ENCODE peak calls at places on chromosomes 4 and X, in six cellular contexts. One of them, this sample, is unnamed.

GRCh38 chr4:89755210-89755609 is 81.8 kb downstream of the SNCA start:
- DNase-seq in ascending aorta: no peak
- DNase-seq in PC-3: peak; percentile 15
- DNase-seq in endodermal cell: no peak
- DNase-seq in HCT116: no peak
- DNase-seq in heart left ventricle: no peak
- DNase-seq in this sample: no peak

GRCh38 chr4:102324725-102325124 is 20.6 kb downstream of the SLC39A8 start:
- DNase-seq in endodermal cell: no peak
- DNase-seq in heart left ventricle: no peak
- DNase-seq in HCT116: no peak
- DNase-seq in ascending aorta: no peak
- DNase-seq in PC-3: no peak
- DNase-seq in this sample: no peak

GRCh38 chr4:47837582-47838294 is at the start of gene CORIN:
- DNase-seq in HCT116: no peak
- DNase-seq in endodermal cell: peak; percentile 82
- DNase-seq in PC-3: peak; percentile 15
- DNase-seq in ascending aorta: no peak
- DNase-seq in heart left ventricle: no peak
- DNase-seq in this sample: peak; percentile 72

GRCh38 chr4:39975488-39976089 is 2.1 kb downstream of the PDS5A start:
- DNase-seq in endodermal cell: no peak
- DNase-seq in HCT116: no peak
- DNase-seq in heart left ventricle: no peak
- DNase-seq in PC-3: peak; percentile 5
- DNase-seq in ascending aorta: no peak
- DNase-seq in this sample: no peak

GRCh38 chr4:169351860-169352259 is 81.1 kb upstream of the SH3RF1 start:
- DNase-seq in ascending aorta: no peak
- DNase-seq in endodermal cell: no peak
- DNase-seq in heart left ventricle: peak; percentile 47
- DNase-seq in PC-3: no peak
- DNase-seq in HCT116: no peak
- DNase-seq in this sample: no peak

GRCh38 chrX:139191746-139192385 is 338.7 kb upstream of the F9 start:
- DNase-seq in HCT116: no peak
- DNase-seq in endodermal cell: no peak
- DNase-seq in PC-3: no peak
- DNase-seq in heart left ventricle: no peak
- DNase-seq in ascending aorta: no peak
- DNase-seq in this sample: no peak

GRCh38 chr4:20256381-20256881 is 4.7 kb downstream of the SLIT2 start:
- DNase-seq in endodermal cell: no peak
- DNase-seq in HCT116: no peak
- DNase-seq in ascending aorta: no peak
- DNase-seq in heart left ventricle: no peak
- DNase-seq in PC-3: peak; percentile 69
- DNase-seq in this sample: no peak

GRCh38 chrX:129653985-129654651 is 638 bp downstream of the APLN start:
- DNase-seq in heart left ventricle: no peak
- DNase-seq in endodermal cell: peak; percentile 76
- DNase-seq in ascending aorta: no peak
- DNase-seq in PC-3: peak; percentile 35
- DNase-seq in HCT116: no peak
- DNase-seq in this sample: peak; percentile 25

GRCh38 chr4:110641218-110641617 is 18.3 kb upstream of the PITX2 start:
- DNase-seq in ascending aorta: no peak
- DNase-seq in heart left ventricle: no peak
- DNase-seq in PC-3: no peak
- DNase-seq in endodermal cell: peak; percentile 74
- DNase-seq in HCT116: no peak
- DNase-seq in this sample: no peak

GRCh38 chrX:34656842-34657780 is at the start of gene TMEM47:
- DNase-seq in PC-3: peak; percentile 73
- DNase-seq in ascending aorta: peak; percentile 18
- DNase-seq in endodermal cell: peak; percentile 97
- DNase-seq in HCT116: no peak
- DNase-seq in heart left ventricle: peak; percentile 78
- DNase-seq in this sample: peak; percentile 69

GRCh38 chr4:6516762-6517161 is 44.3 kb upstream of the PPP2R2C start:
- DNase-seq in PC-3: no peak
- DNase-seq in ascending aorta: no peak
- DNase-seq in heart left ventricle: peak; percentile 31
- DNase-seq in endodermal cell: no peak
- DNase-seq in HCT116: no peak
- DNase-seq in this sample: no peak

GRCh38 chr4:155085843-155086530 is 122.4 kb upstream of the NPY2R start:
- DNase-seq in endodermal cell: no peak
- DNase-seq in heart left ventricle: no peak
- DNase-seq in PC-3: peak; percentile 66
- DNase-seq in ascending aorta: no peak
- DNase-seq in HCT116: no peak
- DNase-seq in this sample: no peak

GRCh38 chr4:98573791-98574190 is 84.6 kb downstream of the TSPAN5 start:
- DNase-seq in heart left ventricle: no peak
- DNase-seq in endodermal cell: no peak
- DNase-seq in PC-3: peak; percentile 93
- DNase-seq in ascending aorta: no peak
- DNase-seq in HCT116: no peak
- DNase-seq in this sample: no peak

GRCh38 chr4:170758988-170759387 is 669.2 kb upstream of the AADAT start:
- DNase-seq in ascending aorta: no peak
- DNase-seq in HCT116: no peak
- DNase-seq in PC-3: no peak
- DNase-seq in endodermal cell: no peak
- DNase-seq in heart left ventricle: no peak
- DNase-seq in this sample: no peak

GRCh38 chr4:183142566-183143545 is 43.8 kb downstream of the WWC2 start:
- DNase-seq in ascending aorta: no peak
- DNase-seq in endodermal cell: no peak
- DNase-seq in HCT116: no peak
- DNase-seq in PC-3: peak; percentile 85
- DNase-seq in heart left ventricle: peak; percentile 73
- DNase-seq in this sample: peak; percentile 61

GRCh38 chrX:3697701-3698279 is 15.7 kb downstream of the PRKX start:
- DNase-seq in endodermal cell: peak; percentile 53
- DNase-seq in heart left ventricle: peak; percentile 25
- DNase-seq in ascending aorta: no peak
- DNase-seq in HCT116: no peak
- DNase-seq in PC-3: no peak
- DNase-seq in this sample: peak; percentile 24

GRCh38 chr4:140756292-140757219 is at the start of gene TBC1D9:
- DNase-seq in heart left ventricle: peak; percentile 89
- DNase-seq in endodermal cell: peak; percentile 97
- DNase-seq in HCT116: peak; percentile 86
- DNase-seq in ascending aorta: peak; percentile 64
- DNase-seq in PC-3: peak; percentile 61
- DNase-seq in this sample: peak; percentile 87

GRCh38 chrX:119688856-119689455 is 4.0 kb downstream of the SEPTIN6 start:
- DNase-seq in PC-3: no peak
- DNase-seq in HCT116: no peak
- DNase-seq in heart left ventricle: no peak
- DNase-seq in ascending aorta: no peak
- DNase-seq in endodermal cell: no peak
- DNase-seq in this sample: no peak

GRCh38 chr4:102586644-102587021 is 85.5 kb downstream of the NFKB1 start:
- DNase-seq in HCT116: no peak
- DNase-seq in heart left ventricle: no peak
- DNase-seq in PC-3: no peak
- DNase-seq in ascending aorta: no peak
- DNase-seq in endodermal cell: no peak
- DNase-seq in this sample: no peak

GRCh38 chrX:39605183-39605582 is 492.6 kb downstream of the BCOR start:
- DNase-seq in ascending aorta: no peak
- DNase-seq in HCT116: no peak
- DNase-seq in endodermal cell: no peak
- DNase-seq in PC-3: no peak
- DNase-seq in heart left ventricle: no peak
- DNase-seq in this sample: no peak

GRCh38 chr4:56764775-56765174 is 56.7 kb downstream of the SPINK2 start:
- DNase-seq in ascending aorta: no peak
- DNase-seq in endodermal cell: no peak
- DNase-seq in HCT116: no peak
- DNase-seq in heart left ventricle: no peak
- DNase-seq in PC-3: peak; percentile 27
- DNase-seq in this sample: no peak

GRCh38 chr4:2607822-2608221 is 71.4 kb downstream of the FAM193A start:
- DNase-seq in heart left ventricle: no peak
- DNase-seq in ascending aorta: no peak
- DNase-seq in endodermal cell: no peak
- DNase-seq in PC-3: no peak
- DNase-seq in HCT116: no peak
- DNase-seq in this sample: no peak

GRCh38 chr4:138839574-138839973 is 176.0 kb upstream of the NOCT start:
- DNase-seq in HCT116: no peak
- DNase-seq in PC-3: no peak
- DNase-seq in endodermal cell: no peak
- DNase-seq in ascending aorta: no peak
- DNase-seq in heart left ventricle: no peak
- DNase-seq in this sample: no peak

GRCh38 chr4:15349426-15349825 is 78.4 kb upstream of the C1QTNF7 start:
- DNase-seq in heart left ventricle: no peak
- DNase-seq in ascending aorta: no peak
- DNase-seq in HCT116: no peak
- DNase-seq in endodermal cell: no peak
- DNase-seq in PC-3: no peak
- DNase-seq in this sample: no peak

GRCh38 chr4:173333658-173334084 is 487 bp downstream of the HMGB2 start:
- DNase-seq in heart left ventricle: peak; percentile 80
- DNase-seq in PC-3: peak; percentile 13
- DNase-seq in ascending aorta: peak; percentile 14
- DNase-seq in endodermal cell: peak; percentile 70
- DNase-seq in HCT116: no peak
- DNase-seq in this sample: peak; percentile 54

GRCh38 chr4:42515156-42515884 is 118.0 kb downstream of the SHISA3 start:
- DNase-seq in heart left ventricle: no peak
- DNase-seq in ascending aorta: no peak
- DNase-seq in PC-3: no peak
- DNase-seq in HCT116: no peak
- DNase-seq in endodermal cell: peak; percentile 68
- DNase-seq in this sample: no peak

GRCh38 chrX:147779173-147779572 is 132.5 kb upstream of the FMR1 start:
- DNase-seq in ascending aorta: no peak
- DNase-seq in endodermal cell: no peak
- DNase-seq in heart left ventricle: no peak
- DNase-seq in HCT116: no peak
- DNase-seq in PC-3: no peak
- DNase-seq in this sample: no peak

GRCh38 chr4:17065821-17066220 is 167.4 kb upstream of the LDB2 start:
- DNase-seq in heart left ventricle: no peak
- DNase-seq in PC-3: no peak
- DNase-seq in ascending aorta: no peak
- DNase-seq in endodermal cell: no peak
- DNase-seq in HCT116: no peak
- DNase-seq in this sample: no peak

GRCh38 chr4:80361329-80361900 is 25.9 kb downstream of the CFAP299 start:
- DNase-seq in endodermal cell: no peak
- DNase-seq in ascending aorta: no peak
- DNase-seq in heart left ventricle: no peak
- DNase-seq in HCT116: peak; percentile 8
- DNase-seq in PC-3: peak; percentile 68
- DNase-seq in this sample: no peak

GRCh38 chr4:112002301-112002700 is 143.0 kb upstream of the FAM241A start:
- DNase-seq in ascending aorta: no peak
- DNase-seq in HCT116: no peak
- DNase-seq in endodermal cell: peak; percentile 53
- DNase-seq in heart left ventricle: no peak
- DNase-seq in PC-3: no peak
- DNase-seq in this sample: no peak

GRCh38 chr4:99868126-99868596 is 26.1 kb downstream of the LAMTOR3 start:
- DNase-seq in HCT116: no peak
- DNase-seq in ascending aorta: no peak
- DNase-seq in heart left ventricle: no peak
- DNase-seq in PC-3: no peak
- DNase-seq in endodermal cell: peak; percentile 51
- DNase-seq in this sample: no peak

GRCh38 chr4:78749258-78749971 is 26.7 kb upstream of the BMP2K start:
- DNase-seq in ascending aorta: no peak
- DNase-seq in PC-3: no peak
- DNase-seq in HCT116: no peak
- DNase-seq in heart left ventricle: no peak
- DNase-seq in endodermal cell: no peak
- DNase-seq in this sample: no peak

GRCh38 chr4:139666735-139667266 is 1.2 kb downstream of the MGST2 start:
- DNase-seq in PC-3: peak; percentile 73
- DNase-seq in heart left ventricle: peak; percentile 48
- DNase-seq in endodermal cell: no peak
- DNase-seq in ascending aorta: no peak
- DNase-seq in HCT116: no peak
- DNase-seq in this sample: peak; percentile 67

GRCh38 chrX:107724653-107725052 is 50.9 kb downstream of the TSC22D3 start:
- DNase-seq in heart left ventricle: no peak
- DNase-seq in PC-3: no peak
- DNase-seq in ascending aorta: no peak
- DNase-seq in endodermal cell: no peak
- DNase-seq in HCT116: no peak
- DNase-seq in this sample: no peak
- H3K4me1 ChIP-seq in heart left ventricle: peaks cover 46% of the 10 kb centered on the region
- H3K4me1 ChIP-seq in PC-3: peaks cover 50% of the 10 kb centered on the region
- H3K4me1 ChIP-seq in ascending aorta: peaks cover 17% of the 10 kb centered on the region
- H3K4me1 ChIP-seq in endodermal cell: no peaks in the 10 kb centered on the region
- H3K4me1 ChIP-seq in HCT116: peaks cover 23% of the 10 kb centered on the region
- H3K4me1 ChIP-seq in this sample: peaks cover 32% of the 10 kb centered on the region

GRCh38 chrX:135449637-135450550 is 28.1 kb downstream of the SMIM10L2A start:
- DNase-seq in HCT116: no peak
- DNase-seq in heart left ventricle: no peak
- DNase-seq in ascending aorta: no peak
- DNase-seq in endodermal cell: no peak
- DNase-seq in PC-3: no peak
- DNase-seq in this sample: no peak
- TF ChIP-seq CTCF in HCT116: no peak
- TF ChIP-seq CTCF in heart left ventricle: no peak
- TF ChIP-seq CTCF in ascending aorta: no peak
- TF ChIP-seq CTCF in endodermal cell: no peak
- TF ChIP-seq CTCF in PC-3: no peak
- TF ChIP-seq CTCF in this sample: no peak

DNA sequence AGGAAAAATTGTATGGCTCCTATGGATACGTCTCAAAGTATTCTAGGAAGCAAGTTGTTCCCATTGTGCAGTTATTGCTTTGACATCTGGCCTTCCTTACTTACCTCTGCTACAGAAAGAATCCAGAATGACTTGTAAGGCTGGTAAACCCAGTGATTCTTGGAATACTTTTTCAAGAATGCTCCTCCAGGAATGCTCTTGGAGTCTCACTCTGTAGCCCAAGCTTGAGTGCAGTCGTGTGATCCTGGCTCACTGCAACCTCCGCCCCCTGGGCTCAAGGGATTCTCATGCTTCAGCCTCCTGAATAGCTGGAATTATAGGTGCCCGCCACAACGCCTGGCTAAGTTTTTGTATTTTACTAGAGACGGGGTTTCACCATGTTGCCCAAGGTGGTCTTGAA is 38.1 kb downstream of the GAB1 start:
- DNase-seq in heart left ventricle: no peak
- DNase-seq in HCT116: no peak
- DNase-seq in endodermal cell: no peak
- DNase-seq in ascending aorta: no peak
- DNase-seq in PC-3: no peak
- DNase-seq in this sample: no peak
- H3K4me1 ChIP-seq in heart left ventricle: peaks cover 39% of the 10 kb centered on the region
- H3K4me1 ChIP-seq in HCT116: no peaks in the 10 kb centered on the region
- H3K4me1 ChIP-seq in endodermal cell: no peaks in the 10 kb centered on the region
- H3K4me1 ChIP-seq in ascending aorta: peaks cover 61% of the 10 kb centered on the region
- H3K4me1 ChIP-seq in PC-3: no peaks in the 10 kb centered on the region
- H3K4me1 ChIP-seq in this sample: peaks cover 25% of the 10 kb centered on the region

GRCh38 chrX:94676285-94676684 is 1002.3 kb downstream of the FAM133A start:
- DNase-seq in endodermal cell: peak; percentile 58
- DNase-seq in ascending aorta: no peak
- DNase-seq in HCT116: no peak
- DNase-seq in heart left ventricle: no peak
- DNase-seq in PC-3: no peak
- DNase-seq in this sample: no peak
- TF ChIP-seq CTCF in endodermal cell: peak; percentile 71
- TF ChIP-seq CTCF in ascending aorta: no peak
- TF ChIP-seq CTCF in HCT116: no peak
- TF ChIP-seq CTCF in heart left ventricle: no peak
- TF ChIP-seq CTCF in PC-3: no peak
- TF ChIP-seq CTCF in this sample: no peak